ENCODE peak calls at places on chromosome 12, in nine cellular contexts. H, Y, M, O, U, F, K, P and D are unnamed samples.

GRCh38 chr12:75579552-75579951 is 68.1 kb upstream of the KRR1 start:
- DNase-seq in H (no peak), Y (no peak), M (no peak), O (no peak), U (no peak), F (peak; percentile 49), K (no peak), P (no peak), D (no peak)

GRCh38 chr12:2301531-2302461 is 249.0 kb downstream of the CACNA1C start:
- DNase-seq in H (no peak), Y (peak; percentile 42), M (no peak), O (no peak), U (no peak), F (no peak), K (no peak), P (no peak), D (no peak)

GRCh38 chr12:4032906-4033628 is 159.9 kb upstream of the PARP11 start:
- DNase-seq in H (peak; percentile 67), Y (no peak), M (no peak), O (no peak), U (no peak), F (no peak), K (no peak), P (no peak), D (no peak)

GRCh38 chr12:124422142-124422569 is 127.3 kb downstream of the RFLNA start:
- DNase-seq in H (no peak), Y (no peak), M (peak; percentile 74), O (no peak), U (peak; percentile 88), F (no peak), K (no peak), P (no peak), D (peak; percentile 85)

GRCh38 chr12:47722136-47722834 is 3.0 kb downstream of the ENDOU start:
- DNase-seq in H (no peak), Y (no peak), M (no peak), O (no peak), U (no peak), F (no peak), K (no peak), P (no peak), D (no peak)

GRCh38 chr12:114623737-114624136 is 60.2 kb downstream of the TBX3 start:
- DNase-seq in H (no peak), Y (no peak), M (no peak), O (peak; percentile 27), U (no peak), F (no peak), K (no peak), P (no peak), D (no peak)

GRCh38 chr12:101877816-101878811 is 734 bp downstream of the DRAM1 start:
- DNase-seq in H (no peak), Y (peak; percentile 53), M (no peak), O (peak; percentile 31), U (peak; percentile 77), F (no peak), K (no peak), P (no peak), D (no peak)

GRCh38 chr12:9106610-9107541 is 8.8 kb downstream of the A2M start:
- DNase-seq in H (no peak), Y (no peak), M (no peak), O (no peak), U (no peak), F (no peak), K (no peak), P (no peak), D (no peak)

GRCh38 chr12:132169376-132169775 is 25.1 kb downstream of the NOC4L start:
- DNase-seq in H (no peak), Y (no peak), M (no peak), O (no peak), U (no peak), F (no peak), K (no peak), P (no peak), D (no peak)

GRCh38 chr12:52279683-52280318 is 5.4 kb downstream of the KRT86 start:
- DNase-seq in H (no peak), Y (no peak), M (no peak), O (no peak), U (peak; percentile 17), F (no peak), K (no peak), P (no peak), D (no peak)

GRCh38 chr12:24025153-24025798 is 75.8 kb upstream of the SOX5 start:
- DNase-seq in H (peak; percentile 23), Y (peak; percentile 26), M (no peak), O (no peak), U (no peak), F (no peak), K (peak; percentile 17), P (no peak), D (no peak)

GRCh38 chr12:52573743-52574142 is at the start of gene KRT74:
- DNase-seq in H (no peak), Y (no peak), M (no peak), O (no peak), U (no peak), F (no peak), K (no peak), P (no peak), D (no peak)

GRCh38 chr12:109053382-109054123 is 1.2 kb downstream of the USP30 start:
- DNase-seq in H (no peak), Y (peak; percentile 26), M (no peak), O (peak; percentile 41), U (peak; percentile 9), F (no peak), K (peak; percentile 20), P (no peak), D (no peak)

GRCh38 chr12:91492648-91493047 is 310.0 kb upstream of the DCN start:
- DNase-seq in H (no peak), Y (no peak), M (no peak), O (no peak), U (no peak), F (no peak), K (no peak), P (no peak), D (no peak)

GRCh38 chr12:52425466-52425865 is 8.7 kb downstream of the KRT75 start:
- DNase-seq in H (no peak), Y (no peak), M (no peak), O (no peak), U (no peak), F (no peak), K (no peak), P (no peak), D (no peak)

GRCh38 chr12:48197549-48197966 is 5.5 kb downstream of the OR10AD1 start:
- DNase-seq in H (no peak), Y (no peak), M (no peak), O (no peak), U (no peak), F (no peak), K (peak; percentile 49), P (no peak), D (peak; percentile 26)

GRCh38 chr12:106074361-106074705 is 64.4 kb downstream of the NUAK1 start:
- DNase-seq in H (peak; percentile 30), Y (no peak), M (no peak), O (no peak), U (no peak), F (no peak), K (peak; percentile 5), P (no peak), D (no peak)

GRCh38 chr12:132264086-132265010 is 65.0 kb downstream of the GALNT9 start:
- DNase-seq in H (no peak), Y (no peak), M (no peak), O (peak; percentile 63), U (peak; percentile 87), F (no peak), K (no peak), P (no peak), D (no peak)

GRCh38 chr12:131865196-131865875 is 29.1 kb upstream of the ULK1 start:
- DNase-seq in H (no peak), Y (no peak), M (no peak), O (no peak), U (peak; percentile 20), F (no peak), K (peak; percentile 10), P (no peak), D (no peak)

GRCh38 chr12:19893514-19893913 is 454.2 kb downstream of the AEBP2 start:
- DNase-seq in H (no peak), Y (peak; percentile 69), M (no peak), O (no peak), U (peak; percentile 18), F (no peak), K (peak; percentile 38), P (no peak), D (no peak)

GRCh38 chr12:124647316-124647715 is 79.9 kb upstream of the NCOR2 start:
- DNase-seq in H (no peak), Y (no peak), M (no peak), O (no peak), U (no peak), F (no peak), K (no peak), P (no peak), D (no peak)